ENCODE peak calls at places on chromosome 17, in ten cellular contexts. One of them, this sample, is unnamed.

GRCh38 chr17:2689411-2690164 is 22.0 kb downstream of the CLUH start:
- DNase-seq in IMR-90: no peak
- DNase-seq in fibroblast of mammary gland: no peak
- DNase-seq in cardiac fibroblast: no peak
- DNase-seq in heart right ventricle: peak; percentile 14
- DNase-seq in HepG2: no peak
- DNase-seq in progenitor cell of endocrine pancreas: peak; percentile 11
- DNase-seq in fibroblast of the aortic adventitia: no peak
- DNase-seq in AG04450: no peak
- DNase-seq in H9: peak; percentile 45
- DNase-seq in this sample: no peak

GRCh38 chr17:45265823-45266222 is 3.9 kb upstream of the SPATA32 start:
- DNase-seq in AG04450: no peak
- DNase-seq in heart right ventricle: no peak
- DNase-seq in progenitor cell of endocrine pancreas: no peak
- DNase-seq in IMR-90: peak; percentile 87
- DNase-seq in cardiac fibroblast: peak; percentile 90
- DNase-seq in HepG2: no peak
- DNase-seq in H9: no peak
- DNase-seq in fibroblast of the aortic adventitia: peak; percentile 93
- DNase-seq in fibroblast of mammary gland: peak; percentile 96
- DNase-seq in this sample: no peak

GRCh38 chr17:60154616-60155426 is 5.0 kb downstream of the CA4 start:
- DNase-seq in fibroblast of mammary gland: peak; percentile 95
- DNase-seq in cardiac fibroblast: peak; percentile 80
- DNase-seq in HepG2: no peak
- DNase-seq in H9: peak; percentile 32
- DNase-seq in AG04450: no peak
- DNase-seq in fibroblast of the aortic adventitia: peak; percentile 94
- DNase-seq in heart right ventricle: peak; percentile 42
- DNase-seq in progenitor cell of endocrine pancreas: no peak
- DNase-seq in IMR-90: peak; percentile 68
- DNase-seq in this sample: no peak

GRCh38 chr17:62778990-62779681 is 29.0 kb downstream of the MARCHF10 start:
- DNase-seq in heart right ventricle: no peak
- DNase-seq in IMR-90: peak; percentile 98
- DNase-seq in fibroblast of the aortic adventitia: peak; percentile 74
- DNase-seq in progenitor cell of endocrine pancreas: no peak
- DNase-seq in cardiac fibroblast: peak; percentile 94
- DNase-seq in fibroblast of mammary gland: peak; percentile 98
- DNase-seq in AG04450: peak; percentile 91
- DNase-seq in H9: peak; percentile 63
- DNase-seq in HepG2: peak; percentile 48
- DNase-seq in this sample: peak; percentile 54

GRCh38 chr17:40810505-40810904 is 10.7 kb upstream of the KRT28 start:
- DNase-seq in AG04450: peak; percentile 7
- DNase-seq in cardiac fibroblast: peak; percentile 21
- DNase-seq in fibroblast of the aortic adventitia: peak; percentile 41
- DNase-seq in IMR-90: peak; percentile 67
- DNase-seq in heart right ventricle: no peak
- DNase-seq in H9: no peak
- DNase-seq in progenitor cell of endocrine pancreas: no peak
- DNase-seq in HepG2: peak; percentile 43
- DNase-seq in fibroblast of mammary gland: no peak
- DNase-seq in this sample: no peak

GRCh38 chr17:58332720-58333395 is 4.3 kb upstream of the TSPOAP1 start:
- DNase-seq in IMR-90: no peak
- DNase-seq in fibroblast of mammary gland: no peak
- DNase-seq in AG04450: no peak
- DNase-seq in HepG2: no peak
- DNase-seq in progenitor cell of endocrine pancreas: no peak
- DNase-seq in cardiac fibroblast: no peak
- DNase-seq in fibroblast of the aortic adventitia: no peak
- DNase-seq in heart right ventricle: no peak
- DNase-seq in H9: peak; percentile 30
- DNase-seq in this sample: no peak

GRCh38 chr17:3922765-3923164 is 6.5 kb upstream of the P2RX1 start:
- DNase-seq in heart right ventricle: no peak
- DNase-seq in fibroblast of mammary gland: no peak
- DNase-seq in fibroblast of the aortic adventitia: no peak
- DNase-seq in cardiac fibroblast: no peak
- DNase-seq in HepG2: no peak
- DNase-seq in IMR-90: no peak
- DNase-seq in AG04450: no peak
- DNase-seq in H9: no peak
- DNase-seq in progenitor cell of endocrine pancreas: no peak
- DNase-seq in this sample: no peak

GRCh38 chr17:82830249-82830661 is 9.6 kb downstream of the ZNF750 start:
- DNase-seq in fibroblast of the aortic adventitia: peak; percentile 52
- DNase-seq in IMR-90: peak; percentile 10
- DNase-seq in fibroblast of mammary gland: peak; percentile 62
- DNase-seq in H9: no peak
- DNase-seq in HepG2: no peak
- DNase-seq in cardiac fibroblast: peak; percentile 61
- DNase-seq in AG04450: no peak
- DNase-seq in heart right ventricle: peak; percentile 90
- DNase-seq in progenitor cell of endocrine pancreas: no peak
- DNase-seq in this sample: no peak

GRCh38 chr17:44983563-44983962 is 15.5 kb upstream of the C1QL1 start:
- DNase-seq in fibroblast of mammary gland: no peak
- DNase-seq in IMR-90: no peak
- DNase-seq in H9: no peak
- DNase-seq in fibroblast of the aortic adventitia: no peak
- DNase-seq in cardiac fibroblast: no peak
- DNase-seq in AG04450: no peak
- DNase-seq in progenitor cell of endocrine pancreas: no peak
- DNase-seq in HepG2: no peak
- DNase-seq in heart right ventricle: peak; percentile 62
- DNase-seq in this sample: no peak

GRCh38 chr17:50139950-50140885 is 10.3 kb upstream of the SAMD14 start:
- DNase-seq in AG04450: no peak
- DNase-seq in fibroblast of the aortic adventitia: peak; percentile 79
- DNase-seq in fibroblast of mammary gland: peak; percentile 83
- DNase-seq in progenitor cell of endocrine pancreas: peak; percentile 65
- DNase-seq in cardiac fibroblast: peak; percentile 85
- DNase-seq in H9: peak; percentile 94
- DNase-seq in HepG2: peak; percentile 77
- DNase-seq in heart right ventricle: peak; percentile 81
- DNase-seq in IMR-90: peak; percentile 73
- DNase-seq in this sample: no peak

DNA sequence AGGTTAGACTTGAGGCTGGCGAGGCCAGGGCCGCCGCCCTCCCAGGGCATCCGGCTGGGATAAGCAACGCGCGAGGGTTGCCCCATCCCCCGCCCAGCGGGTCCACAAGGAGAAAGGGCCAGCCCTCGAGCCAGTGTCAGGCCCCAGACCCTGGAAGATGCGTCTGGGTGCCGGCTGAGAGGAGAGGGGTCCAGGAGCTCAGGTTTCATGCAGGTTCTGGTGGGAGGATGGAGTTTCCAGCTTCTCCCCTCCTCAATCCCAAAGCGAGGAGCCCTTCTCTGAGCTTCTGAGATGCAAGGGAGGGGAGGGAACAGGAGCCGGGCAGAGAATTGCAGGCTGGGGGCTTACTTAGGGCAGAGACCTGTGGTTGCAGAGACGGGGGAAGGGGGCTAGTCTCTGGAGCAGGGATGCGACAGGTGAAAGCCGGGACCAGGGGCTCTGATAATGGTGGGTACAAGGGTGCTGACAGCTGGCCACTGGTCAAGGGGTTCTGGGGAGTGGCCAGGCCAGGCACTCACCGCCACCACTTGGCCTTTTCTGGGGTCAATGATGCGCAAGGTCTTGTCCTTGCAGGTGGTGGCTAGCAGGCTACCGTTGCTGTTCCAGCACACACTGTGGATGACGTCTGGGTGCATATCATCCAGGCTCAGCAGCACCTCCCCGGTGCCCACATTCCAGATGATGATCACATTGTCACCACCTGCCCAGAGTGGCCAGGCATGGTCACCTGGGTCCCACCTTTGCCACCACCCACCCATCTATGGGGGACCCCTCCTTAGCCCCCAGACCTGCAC is 4.2 kb downstream of the CORO6 start:
- DNase-seq in heart right ventricle: no peak
- DNase-seq in IMR-90: no peak
- DNase-seq in fibroblast of mammary gland: no peak
- DNase-seq in AG04450: no peak
- DNase-seq in HepG2: no peak
- DNase-seq in progenitor cell of endocrine pancreas: no peak
- DNase-seq in fibroblast of the aortic adventitia: no peak
- DNase-seq in H9: no peak
- DNase-seq in cardiac fibroblast: no peak
- DNase-seq in this sample: no peak
- TF ChIP-seq CTCF in heart right ventricle: no peak
- TF ChIP-seq CTCF in IMR-90: no peak
- TF ChIP-seq CTCF in fibroblast of mammary gland: no peak
- TF ChIP-seq CTCF in AG04450: no peak
- TF ChIP-seq CTCF in HepG2: no peak
- TF ChIP-seq CTCF in progenitor cell of endocrine pancreas: no peak
- TF ChIP-seq CTCF in fibroblast of the aortic adventitia: no peak
- TF ChIP-seq CTCF in H9: no peak
- TF ChIP-seq CTCF in cardiac fibroblast: no peak
- TF ChIP-seq CTCF in this sample: peak; percentile 68

GRCh38 chr17:77508047-77508715 is 367.4 kb downstream of the SEC14L1 start:
- DNase-seq in HepG2: peak; percentile 63
- DNase-seq in heart right ventricle: no peak
- DNase-seq in IMR-90: no peak
- DNase-seq in AG04450: no peak
- DNase-seq in fibroblast of mammary gland: no peak
- DNase-seq in H9: no peak
- DNase-seq in cardiac fibroblast: no peak
- DNase-seq in fibroblast of the aortic adventitia: no peak
- DNase-seq in progenitor cell of endocrine pancreas: no peak
- DNase-seq in this sample: no peak

GRCh38 chr17:77505460-77505769 is 364.6 kb downstream of the SEC14L1 start:
- DNase-seq in H9: no peak
- DNase-seq in HepG2: no peak
- DNase-seq in cardiac fibroblast: no peak
- DNase-seq in progenitor cell of endocrine pancreas: no peak
- DNase-seq in IMR-90: no peak
- DNase-seq in AG04450: no peak
- DNase-seq in fibroblast of mammary gland: no peak
- DNase-seq in fibroblast of the aortic adventitia: no peak
- DNase-seq in heart right ventricle: no peak
- DNase-seq in this sample: no peak

GRCh38 chr17:77506371-77506991 is 365.7 kb downstream of the SEC14L1 start:
- DNase-seq in IMR-90: no peak
- DNase-seq in cardiac fibroblast: no peak
- DNase-seq in progenitor cell of endocrine pancreas: no peak
- DNase-seq in heart right ventricle: no peak
- DNase-seq in fibroblast of mammary gland: no peak
- DNase-seq in H9: no peak
- DNase-seq in AG04450: no peak
- DNase-seq in HepG2: no peak
- DNase-seq in fibroblast of the aortic adventitia: no peak
- DNase-seq in this sample: no peak

GRCh38 chr17:77509089-77509488 is 368.3 kb downstream of the SEC14L1 start:
- DNase-seq in fibroblast of the aortic adventitia: no peak
- DNase-seq in progenitor cell of endocrine pancreas: no peak
- DNase-seq in H9: no peak
- DNase-seq in fibroblast of mammary gland: no peak
- DNase-seq in IMR-90: no peak
- DNase-seq in heart right ventricle: no peak
- DNase-seq in cardiac fibroblast: no peak
- DNase-seq in HepG2: no peak
- DNase-seq in AG04450: no peak
- DNase-seq in this sample: no peak

DNA sequence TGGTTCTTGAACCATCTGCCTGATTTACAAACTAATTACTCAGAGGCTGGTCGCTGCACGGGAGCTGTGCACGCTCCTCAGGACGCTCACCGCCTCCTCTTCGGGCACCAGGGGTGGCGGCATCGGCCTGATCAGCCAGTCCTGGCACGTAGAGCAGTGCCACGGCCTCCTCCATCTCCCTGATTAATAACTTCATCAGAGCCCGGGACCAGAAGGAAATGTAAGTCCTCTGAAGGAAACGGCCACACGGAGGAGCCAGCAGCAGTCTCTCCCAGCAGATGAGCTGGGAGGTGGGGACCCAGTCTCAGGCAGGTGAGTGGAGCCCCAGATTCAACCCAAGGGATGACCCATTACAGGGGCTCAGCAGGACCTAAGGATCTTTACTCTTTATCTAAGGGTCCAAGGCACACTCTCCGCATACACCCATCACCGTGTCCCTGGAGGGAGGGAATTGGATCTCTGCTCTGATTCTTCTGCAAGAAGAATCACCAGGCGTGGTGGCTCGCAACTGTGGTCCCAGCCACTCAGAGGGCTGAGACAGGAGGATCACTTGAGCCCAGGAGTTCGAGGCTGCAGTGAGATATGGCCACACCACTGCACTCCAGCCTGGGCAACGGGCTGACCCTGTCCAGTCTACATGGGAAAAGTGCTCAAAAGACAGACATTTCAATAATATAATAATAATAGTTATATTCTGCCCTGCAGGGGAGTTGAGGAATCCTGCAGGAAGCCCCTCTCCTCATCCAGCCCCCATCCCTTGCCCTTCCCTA is 366.5 kb downstream of the SEC14L1 start:
- DNase-seq in fibroblast of the aortic adventitia: no peak
- DNase-seq in AG04450: no peak
- DNase-seq in fibroblast of mammary gland: no peak
- DNase-seq in HepG2: no peak
- DNase-seq in heart right ventricle: no peak
- DNase-seq in progenitor cell of endocrine pancreas: no peak
- DNase-seq in cardiac fibroblast: no peak
- DNase-seq in IMR-90: no peak
- DNase-seq in H9: peak; percentile 66
- DNase-seq in this sample: no peak
- TF ChIP-seq CTCF in fibroblast of the aortic adventitia: no peak
- TF ChIP-seq CTCF in AG04450: no peak
- TF ChIP-seq CTCF in fibroblast of mammary gland: no peak
- TF ChIP-seq CTCF in HepG2: peak; percentile 49
- TF ChIP-seq CTCF in heart right ventricle: peak; percentile 17
- TF ChIP-seq CTCF in progenitor cell of endocrine pancreas: no peak
- TF ChIP-seq CTCF in cardiac fibroblast: no peak
- TF ChIP-seq CTCF in IMR-90: no peak
- TF ChIP-seq CTCF in H9: peak; percentile 43
- TF ChIP-seq CTCF in this sample: no peak

DNA sequence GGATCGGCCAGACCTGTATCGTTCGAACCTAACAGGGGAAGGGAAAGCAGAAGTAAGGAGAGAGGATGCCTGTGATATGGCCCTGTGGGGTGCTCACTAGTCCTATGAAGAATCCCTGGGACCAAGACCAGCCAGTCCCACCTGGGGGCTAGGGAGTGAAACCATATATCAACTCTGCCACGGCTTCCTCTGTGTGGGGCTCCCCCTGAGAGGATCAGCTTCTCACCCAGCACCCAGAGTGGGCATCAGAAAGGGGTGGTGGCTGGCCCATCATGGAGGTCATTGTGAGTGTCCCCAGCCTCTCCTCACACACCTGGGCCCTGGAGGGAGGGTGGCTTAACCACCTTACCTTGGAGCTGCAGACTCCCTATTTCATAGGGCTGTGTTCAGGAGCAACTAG is 30.1 kb upstream of the SREBF1 start:
- DNase-seq in progenitor cell of endocrine pancreas: no peak
- DNase-seq in fibroblast of the aortic adventitia: no peak
- DNase-seq in cardiac fibroblast: no peak
- DNase-seq in heart right ventricle: no peak
- DNase-seq in HepG2: no peak
- DNase-seq in fibroblast of mammary gland: no peak
- DNase-seq in H9: no peak
- DNase-seq in AG04450: no peak
- DNase-seq in IMR-90: no peak
- DNase-seq in this sample: no peak
- TF ChIP-seq CTCF in progenitor cell of endocrine pancreas: no peak
- TF ChIP-seq CTCF in fibroblast of the aortic adventitia: no peak
- TF ChIP-seq CTCF in cardiac fibroblast: no peak
- TF ChIP-seq CTCF in heart right ventricle: no peak
- TF ChIP-seq CTCF in HepG2: no peak
- TF ChIP-seq CTCF in fibroblast of mammary gland: no peak
- TF ChIP-seq CTCF in H9: no peak
- TF ChIP-seq CTCF in AG04450: no peak
- TF ChIP-seq CTCF in IMR-90: no peak
- TF ChIP-seq CTCF in this sample: no peak

GRCh38 chr17:57243171-57243622 is 13.1 kb upstream of the MSI2 start:
- DNase-seq in AG04450: peak; percentile 21
- DNase-seq in cardiac fibroblast: peak; percentile 75
- DNase-seq in progenitor cell of endocrine pancreas: peak; percentile 52
- DNase-seq in IMR-90: peak; percentile 60
- DNase-seq in heart right ventricle: peak; percentile 67
- DNase-seq in fibroblast of the aortic adventitia: peak; percentile 72
- DNase-seq in H9: peak; percentile 87
- DNase-seq in fibroblast of mammary gland: peak; percentile 62
- DNase-seq in HepG2: peak; percentile 70
- DNase-seq in this sample: peak; percentile 59
- TF ChIP-seq CTCF in AG04450: peak; percentile 100
- TF ChIP-seq CTCF in cardiac fibroblast: peak; percentile 100
- TF ChIP-seq CTCF in progenitor cell of endocrine pancreas: peak; percentile 99
- TF ChIP-seq CTCF in IMR-90: peak; percentile 100
- TF ChIP-seq CTCF in heart right ventricle: peak; percentile 99
- TF ChIP-seq CTCF in fibroblast of the aortic adventitia: peak; percentile 100
- TF ChIP-seq CTCF in H9: peak; percentile 100
- TF ChIP-seq CTCF in fibroblast of mammary gland: peak; percentile 100
- TF ChIP-seq CTCF in HepG2: peak; percentile 99
- TF ChIP-seq CTCF in this sample: peak; percentile 100

This sample was measured in Panc1.